ENCODE peak calls at places on chromosomes 13 and 19, in five cellular contexts. L, B, S, Z and D are unnamed samples.

GRCh38 chr13:64633948-64634347 is 2596.2 kb downstream of the PCDH9 start:
- DNase-seq in Z (no peak), B (no peak), S (no peak), L (no peak), D (no peak)

GRCh38 chr13:30346159-30346788 is 38.9 kb upstream of the KATNAL1 start:
- DNase-seq in B (no peak), Z (no peak), L (peak), S (peak), D (peak)

GRCh38 chr13:75362026-75362425 is 119.9 kb downstream of the TBC1D4 start:
- DNase-seq in L (no peak), B (no peak), S (no peak), Z (no peak), D (no peak)

GRCh38 chr13:33169273-33169980 is 116.1 kb downstream of the STARD13 start:
- DNase-seq in S (no peak), L (no peak), B (no peak), Z (no peak), D (no peak)

GRCh38 chr13:76148926-76149325 is 512.8 kb downstream of the LMO7 start:
- DNase-seq in S (no peak), B (no peak), L (no peak), Z (peak), D (no peak)

GRCh38 chr19:29410974-29411615 is 114.7 kb upstream of the VSTM2B start:
- DNase-seq in L (no peak), Z (no peak), B (no peak), S (no peak), D (no peak)

GRCh38 chr13:102020611-102021216 is 381.1 kb downstream of the FGF14 start:
- DNase-seq in L (no peak), S (no peak), Z (peak), B (no peak), D (no peak)

GRCh38 chr19:12034610-12035009 is 869 bp downstream of the ZNF433 start:
- DNase-seq in B (peak), L (no peak), S (no peak), Z (no peak), D (no peak)

GRCh38 chr19:15871570-15871969 is 26.3 kb downstream of the CYP4F2 start:
- DNase-seq in L (peak), B (peak), Z (no peak), S (peak), D (no peak)